ENCODE peak calls at places on chromosomes 6 and 20, in four cellular contexts. One of them, this sample, is unnamed.

GRCh38 chr6:43963203-43963602 is 164.0 kb downstream of the MRPL14 start:
- DNase-seq in tibial nerve: no peak
- DNase-seq in cardiac muscle cell: no peak
- DNase-seq in PC-9: no peak
- DNase-seq in this sample: no peak

GRCh38 chr6:39756582-39756981 is 31.4 kb upstream of the KIF6 start:
- DNase-seq in tibial nerve: no peak
- DNase-seq in cardiac muscle cell: no peak
- DNase-seq in PC-9: no peak
- DNase-seq in this sample: no peak

GRCh38 chr6:22877946-22878705 is 308.8 kb downstream of the HDGFL1 start:
- DNase-seq in tibial nerve: no peak
- DNase-seq in cardiac muscle cell: no peak
- DNase-seq in PC-9: no peak
- DNase-seq in this sample: no peak

GRCh38 chr6:167778497-167779122 is 48.1 kb upstream of the AFDN start:
- DNase-seq in tibial nerve: no peak
- DNase-seq in cardiac muscle cell: no peak
- DNase-seq in PC-9: peak
- DNase-seq in this sample: no peak

GRCh38 chr6:162814417-162814988 is 86.7 kb downstream of the PACRG start:
- DNase-seq in tibial nerve: no peak
- DNase-seq in cardiac muscle cell: no peak
- DNase-seq in PC-9: no peak
- DNase-seq in this sample: no peak

GRCh38 chr20:37734228-37734980 is 40.6 kb downstream of the CTNNBL1 start:
- DNase-seq in tibial nerve: no peak
- DNase-seq in cardiac muscle cell: no peak
- DNase-seq in PC-9: no peak
- DNase-seq in this sample: no peak

GRCh38 chr6:82567621-82568020 is 204.0 kb downstream of the TPBG start:
- DNase-seq in tibial nerve: no peak
- DNase-seq in cardiac muscle cell: no peak
- DNase-seq in PC-9: no peak
- DNase-seq in this sample: no peak

GRCh38 chr20:10319855-10320254 is 101.2 kb downstream of the SNAP25 start:
- DNase-seq in tibial nerve: no peak
- DNase-seq in cardiac muscle cell: no peak
- DNase-seq in PC-9: no peak
- DNase-seq in this sample: no peak

GRCh38 chr20:7742479-7742878 is 197.8 kb downstream of the HAO1 start:
- DNase-seq in tibial nerve: no peak
- DNase-seq in cardiac muscle cell: no peak
- DNase-seq in PC-9: no peak
- DNase-seq in this sample: peak

GRCh38 chr6:37783025-37783825 is 36.3 kb upstream of the ZFAND3 start:
- DNase-seq in tibial nerve: no peak
- DNase-seq in cardiac muscle cell: no peak
- DNase-seq in PC-9: no peak
- DNase-seq in this sample: no peak

GRCh38 chr6:170052991-170053821 is 237.7 kb downstream of the DLL1 start:
- DNase-seq in tibial nerve: no peak
- DNase-seq in cardiac muscle cell: no peak
- DNase-seq in PC-9: no peak
- DNase-seq in this sample: no peak

GRCh38 chr6:134683783-134684765 is 265.8 kb downstream of the ALDH8A1 start:
- DNase-seq in tibial nerve: no peak
- DNase-seq in cardiac muscle cell: no peak
- DNase-seq in PC-9: no peak
- DNase-seq in this sample: no peak

GRCh38 chr6:44670146-44670545 is 282.6 kb downstream of the CDC5L start:
- DNase-seq in tibial nerve: no peak
- DNase-seq in cardiac muscle cell: no peak
- DNase-seq in PC-9: no peak
- DNase-seq in this sample: no peak

GRCh38 chr6:28977351-28978136 is 27.6 kb downstream of the ZNF311 start:
- DNase-seq in tibial nerve: no peak
- DNase-seq in cardiac muscle cell: no peak
- DNase-seq in PC-9: peak
- DNase-seq in this sample: peak

GRCh38 chr6:38725414-38726183 is 10.5 kb downstream of the DNAH8 start:
- DNase-seq in tibial nerve: no peak
- DNase-seq in cardiac muscle cell: no peak
- DNase-seq in PC-9: no peak
- DNase-seq in this sample: no peak

GRCh38 chr6:148445620-148446019 is 103.0 kb downstream of the SASH1 start:
- DNase-seq in tibial nerve: no peak
- DNase-seq in cardiac muscle cell: no peak
- DNase-seq in PC-9: peak
- DNase-seq in this sample: no peak

GRCh38 chr6:10030942-10031537 is 383.8 kb downstream of the TFAP2A start:
- DNase-seq in tibial nerve: no peak
- DNase-seq in cardiac muscle cell: peak
- DNase-seq in PC-9: no peak
- DNase-seq in this sample: peak

GRCh38 chr6:167564416-167565250 is 239.7 kb downstream of the TTLL2 start:
- DNase-seq in tibial nerve: no peak
- DNase-seq in cardiac muscle cell: no peak
- DNase-seq in PC-9: no peak
- DNase-seq in this sample: no peak

GRCh38 chr6:47106216-47106615 is 64.1 kb upstream of the ADGRF1 start:
- DNase-seq in tibial nerve: no peak
- DNase-seq in cardiac muscle cell: no peak
- DNase-seq in PC-9: no peak
- DNase-seq in this sample: no peak

GRCh38 chr6:40440083-40440482 is 147.1 kb downstream of the LRFN2 start:
- DNase-seq in tibial nerve: no peak
- DNase-seq in cardiac muscle cell: no peak
- DNase-seq in PC-9: no peak
- DNase-seq in this sample: no peak

GRCh38 chr20:17966432-17967312 is 1.9 kb downstream of the SNX5 start:
- DNase-seq in tibial nerve: no peak
- DNase-seq in cardiac muscle cell: peak
- DNase-seq in PC-9: no peak
- DNase-seq in this sample: no peak

GRCh38 chr20:46636514-46636913 is 14.7 kb downstream of the SLC13A3 start:
- DNase-seq in tibial nerve: no peak
- DNase-seq in cardiac muscle cell: no peak
- DNase-seq in PC-9: no peak
- DNase-seq in this sample: no peak

GRCh38 chr6:138520463-138520862 is 21.2 kb upstream of the NHSL1 start:
- DNase-seq in tibial nerve: no peak
- DNase-seq in cardiac muscle cell: no peak
- DNase-seq in PC-9: no peak
- DNase-seq in this sample: peak

GRCh38 chr20:54123587-54124180 is 50.1 kb downstream of the CYP24A1 start:
- DNase-seq in tibial nerve: no peak
- DNase-seq in cardiac muscle cell: peak
- DNase-seq in PC-9: peak
- DNase-seq in this sample: peak

GRCh38 chr6:47633141-47633540 is 65.2 kb upstream of the ADGRF4 start:
- DNase-seq in tibial nerve: no peak
- DNase-seq in cardiac muscle cell: peak
- DNase-seq in PC-9: no peak
- DNase-seq in this sample: peak

GRCh38 chr6:9485992-9486391 is 928.9 kb downstream of the TFAP2A start:
- DNase-seq in tibial nerve: no peak
- DNase-seq in cardiac muscle cell: no peak
- DNase-seq in PC-9: no peak
- DNase-seq in this sample: peak

GRCh38 chr6:170301184-170301583 is 5.4 kb upstream of the FAM120B start:
- DNase-seq in tibial nerve: no peak
- DNase-seq in cardiac muscle cell: no peak
- DNase-seq in PC-9: no peak
- DNase-seq in this sample: no peak

GRCh38 chr20:9200620-9201019 is 131.7 kb downstream of the PLCB4 start:
- DNase-seq in tibial nerve: no peak
- DNase-seq in cardiac muscle cell: no peak
- DNase-seq in PC-9: peak
- DNase-seq in this sample: peak

GRCh38 chr6:166998256-166999144 is 697 bp upstream of the CEP43 start:
- DNase-seq in tibial nerve: no peak
- DNase-seq in cardiac muscle cell: no peak
- DNase-seq in PC-9: peak
- DNase-seq in this sample: peak

GRCh38 chr6:126093108-126093507 is 106.8 kb downstream of the TRMT11 start:
- DNase-seq in tibial nerve: no peak
- DNase-seq in cardiac muscle cell: no peak
- DNase-seq in PC-9: no peak
- DNase-seq in this sample: no peak

GRCh38 chr6:126087456-126087855 is 101.1 kb downstream of the TRMT11 start:
- DNase-seq in tibial nerve: no peak
- DNase-seq in cardiac muscle cell: no peak
- DNase-seq in PC-9: no peak
- DNase-seq in this sample: no peak

GRCh38 chr6:126094411-126094810 is 108.1 kb downstream of the TRMT11 start:
- DNase-seq in tibial nerve: no peak
- DNase-seq in cardiac muscle cell: no peak
- DNase-seq in PC-9: no peak
- DNase-seq in this sample: no peak

GRCh38 chr6:126086560-126086959 is 100.2 kb downstream of the TRMT11 start:
- DNase-seq in tibial nerve: no peak
- DNase-seq in cardiac muscle cell: no peak
- DNase-seq in PC-9: no peak
- DNase-seq in this sample: no peak

GRCh38 chr6:126091507-126091906 is 105.2 kb downstream of the TRMT11 start:
- DNase-seq in tibial nerve: no peak
- DNase-seq in cardiac muscle cell: no peak
- DNase-seq in PC-9: no peak
- DNase-seq in this sample: no peak
- H3K27ac ChIP-seq in tibial nerve: no peak
- H3K27ac ChIP-seq in cardiac muscle cell: no peak
- H3K27ac ChIP-seq in PC-9: no peak
- H3K27ac ChIP-seq in this sample: no peak

GRCh38 chr20:93641-94040 is 6.2 kb downstream of the DEFB125 start:
- DNase-seq in tibial nerve: no peak
- DNase-seq in cardiac muscle cell: no peak
- DNase-seq in PC-9: no peak
- DNase-seq in this sample: no peak

GRCh38 chr20:87372-87771 is at the start of gene DEFB125:
- DNase-seq in tibial nerve: no peak
- DNase-seq in cardiac muscle cell: no peak
- DNase-seq in PC-9: no peak
- DNase-seq in this sample: no peak

GRCh38 chr20:95215-95614 is 7.7 kb downstream of the DEFB125 start:
- DNase-seq in tibial nerve: no peak
- DNase-seq in cardiac muscle cell: no peak
- DNase-seq in PC-9: no peak
- DNase-seq in this sample: no peak

DNA sequence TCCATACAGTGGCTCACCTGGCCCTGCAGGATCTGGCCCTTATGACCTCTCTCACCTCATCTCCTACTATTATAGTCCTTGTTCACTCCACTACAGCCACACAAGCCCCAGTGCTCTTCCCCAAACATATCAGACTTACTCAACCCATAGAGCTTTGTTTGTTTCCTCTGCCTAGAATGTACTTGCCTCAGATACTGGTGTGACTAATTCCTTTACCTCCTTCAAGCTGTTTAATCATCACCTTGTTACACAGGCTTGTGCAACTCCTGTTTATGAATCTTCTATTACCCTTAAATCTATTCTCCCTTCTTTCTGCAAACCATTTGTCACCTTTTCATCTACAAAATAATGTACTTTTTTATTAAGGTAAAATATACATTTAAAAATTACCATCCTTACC is 3.2 kb downstream of the DEFB125 start:
- DNase-seq in tibial nerve: no peak
- DNase-seq in cardiac muscle cell: no peak
- DNase-seq in PC-9: no peak
- DNase-seq in this sample: peak
- TF ChIP-seq CTCF in tibial nerve: no peak
- TF ChIP-seq CTCF in cardiac muscle cell: no peak
- TF ChIP-seq CTCF in PC-9: no peak
- TF ChIP-seq CTCF in this sample: no peak

GRCh38 chr6:115854866-115855665 is 205.6 kb downstream of the FRK start:
- DNase-seq in tibial nerve: no peak
- DNase-seq in cardiac muscle cell: no peak
- DNase-seq in PC-9: no peak
- DNase-seq in this sample: no peak
- H3K27ac ChIP-seq in tibial nerve: no peak
- H3K27ac ChIP-seq in cardiac muscle cell: no peak
- H3K27ac ChIP-seq in PC-9: no peak
- H3K27ac ChIP-seq in this sample: no peak

GRCh38 chr6:144317736-144318135 is 32.6 kb downstream of the UTRN start:
- DNase-seq in tibial nerve: no peak
- DNase-seq in cardiac muscle cell: no peak
- DNase-seq in PC-9: no peak
- DNase-seq in this sample: no peak
- TF ChIP-seq CTCF in tibial nerve: no peak
- TF ChIP-seq CTCF in cardiac muscle cell: no peak
- TF ChIP-seq CTCF in PC-9: no peak
- TF ChIP-seq CTCF in this sample: no peak